ENCODE peak calls at places on chromosomes 13 and 19, in six cellular contexts. L is ovary, E is Peyer's patch, M is suprapubic skin, F is uterus, V is breast epithelium. B is an unnamed sample.
A peak's percentile ranks its signal among the peaks of the same experiment; 100 is the strongest.

GRCh38 chr19:10219678-10220077 is 11.5 kb downstream of the S1PR2 start:
- DNase-seq in F (no peak), L (no peak), M (no peak), V (no peak), E (no peak), B (no peak)

GRCh38 chr13:44575741-44576395 is at the start of gene TSC22D1:
- DNase-seq in M (no peak), L (peak; percentile 43), V (no peak), E (peak; percentile 78), F (peak; percentile 42), B (peak; percentile 65)

GRCh38 chr13:82688400-82688999 is 1193.8 kb downstream of the SLITRK1 start:
- DNase-seq in L (no peak), M (no peak), E (no peak), F (no peak), V (no peak), B (no peak)

GRCh38 chr19:38013913-38014575 is 107.0 kb downstream of the SIPA1L3 start:
- DNase-seq in V (no peak), E (no peak), L (no peak), F (no peak), M (no peak), B (no peak)

GRCh38 chr19:41364546-41365391 is 820 bp upstream of the B9D2 start:
- DNase-seq in M (no peak), V (no peak), F (no peak), E (no peak), L (no peak), B (peak; percentile 51)

GRCh38 chr13:72489751-72490150 is 237.7 kb downstream of the MZT1 start:
- DNase-seq in E (no peak), V (no peak), F (no peak), M (no peak), L (no peak), B (no peak)

GRCh38 chr19:19817357-19817756 is 4.2 kb downstream of the ZNF506 start:
- DNase-seq in E (no peak), V (no peak), L (no peak), M (no peak), F (no peak), B (no peak)

GRCh38 chr13:38527140-38527539 is 159.7 kb upstream of the FREM2 start:
- DNase-seq in M (no peak), F (no peak), E (no peak), L (no peak), V (no peak), B (no peak)

GRCh38 chr13:25847145-25847544 is 204.7 kb downstream of the SHISA2 start:
- DNase-seq in L (no peak), E (no peak), F (no peak), V (no peak), M (no peak), B (no peak)

GRCh38 chr19:34837262-34837661 is 64.2 kb upstream of the ZNF599 start:
- DNase-seq in M (no peak), F (no peak), E (peak; percentile 64), L (peak; percentile 28), V (no peak), B (peak; percentile 48)

GRCh38 chr19:7463575-7463974 is 25.3 kb downstream of the PEX11G start:
- DNase-seq in F (no peak), V (no peak), L (no peak), E (no peak), M (no peak), B (no peak)

GRCh38 chr13:98810746-98811145 is 58.3 kb upstream of the SLC15A1 start:
- DNase-seq in F (no peak), V (no peak), E (no peak), L (no peak), M (no peak), B (no peak)

GRCh38 chr13:43058836-43059235 is 35.5 kb downstream of the DNAJC15 start:
- DNase-seq in V (no peak), F (no peak), M (no peak), L (no peak), E (no peak), B (no peak)

GRCh38 chr19:35247526-35248309 is 1.1 kb upstream of the LSR start:
- DNase-seq in M (peak; percentile 79), F (no peak), L (peak; percentile 27), E (peak; percentile 92), V (peak; percentile 86), B (peak; percentile 88)

GRCh38 chr19:40802300-40803169 is 3.5 kb downstream of the EGLN2 start:
- DNase-seq in F (peak; percentile 73), V (no peak), L (peak; percentile 79), M (peak; percentile 85), E (peak; percentile 76), B (peak; percentile 71)

GRCh38 chr13:35957996-35958395 is 173.2 kb downstream of the DCLK1 start:
- DNase-seq in L (no peak), M (no peak), E (no peak), F (no peak), V (no peak), B (no peak)

GRCh38 chr13:101917833-101918755 is 465.6 kb downstream of the ITGBL1 start:
- DNase-seq in V (no peak), L (no peak), F (no peak), E (no peak), M (no peak), B (no peak)

GRCh38 chr13:104984296-104984818 is 1551.1 kb downstream of the EFNB2 start:
- DNase-seq in E (no peak), F (no peak), V (no peak), L (no peak), M (no peak), B (peak; percentile 18)

GRCh38 chr19:23385404-23385803 is 9.9 kb downstream of the ZNF91 start:
- DNase-seq in V (no peak), E (no peak), L (no peak), F (no peak), M (no peak), B (no peak)

GRCh38 chr19:42281175-42282035 is 12.4 kb downstream of the CIC start:
- DNase-seq in L (peak; percentile 72), F (peak; percentile 75), E (peak; percentile 64), M (peak; percentile 89), V (no peak), B (peak; percentile 72)

GRCh38 chr19:4586691-4587090 is 27.2 kb upstream of the SEMA6B start:
- DNase-seq in F (no peak), E (no peak), M (no peak), L (no peak), V (no peak), B (no peak)

GRCh38 chr13:75399168-75399878 is 82.6 kb downstream of the TBC1D4 start:
- DNase-seq in F (no peak), V (no peak), E (no peak), L (no peak), M (no peak), B (no peak)

GRCh38 chr19:33554821-33555220 is 33.2 kb upstream of the PEPD start:
- DNase-seq in M (no peak), V (peak; percentile 44), F (no peak), E (no peak), L (no peak), B (no peak)

GRCh38 chr13:102902789-102903347 is 57.0 kb downstream of the ERCC5 start:
- DNase-seq in E (no peak), V (no peak), F (no peak), M (no peak), L (no peak), B (no peak)

DNA sequence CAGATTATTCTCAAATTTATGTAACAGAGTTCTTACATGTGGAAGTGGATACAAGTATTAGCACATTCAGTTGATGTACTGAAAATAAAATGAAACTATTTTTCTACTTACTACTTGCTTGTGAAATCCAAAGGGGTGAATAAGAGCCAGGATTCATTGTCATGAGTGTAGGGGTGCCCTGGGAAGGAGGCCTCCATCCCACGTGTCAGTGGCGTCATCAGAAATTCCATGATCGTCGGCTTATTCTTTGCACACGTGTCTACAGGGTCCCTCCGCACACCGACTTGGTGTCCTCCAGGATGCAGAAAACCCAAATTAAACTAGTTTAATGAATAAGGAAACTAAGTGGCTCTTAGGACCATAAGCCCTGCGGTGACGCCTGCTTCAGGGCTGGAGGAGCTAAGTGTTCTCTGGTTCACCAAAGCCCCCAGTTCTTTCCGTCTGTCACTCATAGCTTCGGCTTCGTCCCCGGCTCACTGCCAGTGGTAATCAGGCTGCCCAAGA is 55.5 kb downstream of the IRS2 start:
- DNase-seq in F (no peak), V (no peak), L (no peak), E (no peak), M (no peak), B (no peak)
- TF ChIP-seq POLR2A in F (no peak), V (no peak), L (no peak), E (no peak), M (no peak), B (no peak)

GRCh38 chr19:678791-679388 is 2.7 kb downstream of the FSTL3 start:
- DNase-seq in V (peak; percentile 51), F (no peak), E (no peak), M (peak; percentile 79), L (no peak), B (no peak)
- H3K4me3 ChIP-seq in V (peak overlapping the region; percentile 72), F (peak overlapping the region; percentile 68), E (no peak overlapping the region), M (peak overlapping the region; percentile 93), L (no peak overlapping the region), B (no peak overlapping the region)

GRCh38 chr19:18386543-18387251 is 739 bp downstream of the GDF15 start:
- DNase-seq in V (no peak), F (no peak), L (no peak), E (no peak), M (no peak), B (no peak)

GRCh38 chr19:18387395-18387794 is 1.4 kb downstream of the GDF15 start:
- DNase-seq in E (no peak), F (no peak), M (no peak), V (no peak), L (no peak), B (no peak)

GRCh38 chr19:18384775-18385174 is 1.2 kb upstream of the GDF15 start:
- DNase-seq in L (no peak), E (no peak), M (no peak), V (no peak), F (no peak), B (no peak)

GRCh38 chr19:18385359-18385674 is 641 bp upstream of the GDF15 start:
- DNase-seq in V (no peak), E (no peak), F (no peak), M (no peak), L (no peak), B (no peak)

DNA sequence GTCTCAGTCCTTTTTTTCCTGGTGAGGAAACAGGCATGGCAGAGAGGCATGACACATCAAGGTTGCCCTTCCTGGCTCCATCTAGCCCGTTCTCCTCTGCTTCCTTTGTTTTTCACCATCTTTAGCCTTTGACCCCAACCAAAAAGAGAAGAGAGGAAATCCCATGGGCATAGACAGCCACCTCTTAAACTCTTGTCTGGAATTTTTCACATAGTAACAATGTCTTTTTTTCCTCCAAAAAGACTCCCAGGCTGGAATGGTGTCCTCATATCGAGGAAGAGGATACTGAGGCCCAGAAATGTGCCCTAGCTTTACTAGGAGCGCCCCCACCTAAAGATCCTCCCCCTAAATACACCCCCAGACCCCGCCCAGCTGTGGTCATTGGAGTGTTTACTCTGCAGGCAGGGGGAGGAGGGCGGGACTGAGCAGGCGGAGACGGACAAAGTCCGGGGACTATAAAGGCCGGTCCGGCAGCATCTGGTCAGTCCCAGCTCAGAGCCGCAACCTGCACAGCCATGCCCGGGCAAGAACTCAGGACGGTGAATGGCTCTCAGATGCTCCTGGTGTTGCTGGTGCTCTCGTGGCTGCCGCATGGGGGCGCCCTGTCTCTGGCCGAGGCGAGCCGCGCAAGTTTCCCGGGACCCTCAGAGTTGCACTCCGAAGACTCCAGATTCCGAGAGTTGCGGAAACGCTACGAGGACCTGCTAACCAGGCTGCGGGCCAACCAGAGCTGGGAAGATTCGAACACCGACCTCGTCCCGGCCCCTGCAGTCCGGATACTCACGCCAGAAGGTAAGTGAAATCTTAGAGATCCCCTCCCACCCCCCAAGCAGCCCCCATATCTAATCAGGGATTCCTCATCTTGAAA is at the start of gene GDF15:
- DNase-seq in L (peak; percentile 48), F (peak; percentile 56), V (peak; percentile 69), E (peak; percentile 94), M (peak; percentile 87), B (peak; percentile 66)
- TF ChIP-seq POLR2A in L (no peak), F (peak; percentile 46), V (peak; percentile 49), E (peak; percentile 95), M (peak; percentile 31), B (no peak)

GRCh38 chr19:2290441-2291184 is 8.6 kb upstream of the PEAK3 start:
- DNase-seq in F (no peak), V (no peak), E (peak; percentile 65), L (no peak), M (no peak), B (no peak)
- H3K4me3 ChIP-seq in F (no peak overlapping the region), V (peak overlapping the region; percentile 45), E (peak overlapping the region; percentile 60), L (peak overlapping the region; percentile 1), M (peak overlapping the region; percentile 49), B (peak overlapping the region; percentile 18)

B was measured in testis.